ENCODE peak calls at places on chromosome 19, in five cellular contexts. W is psoas muscle, T is neuronal stem cell, Q is left ventricle myocardium inferior, P is fibroblast of lung. M is an unnamed sample. For H3K9me3, the result is how much of the 10 kb centered on the place peaks cover.

GRCh38 chr19:2097330-2098327 is 914 bp downstream of the IZUMO4 start:
- DNase-seq in Q (no peak), W (no peak), P (no peak), T (no peak), M (peak)

GRCh38 chr19:55670280-55671053 is 4.6 kb upstream of the EPN1 start:
- DNase-seq in Q (no peak), W (no peak), T (no peak), P (no peak), M (no peak)

GRCh38 chr19:13896227-13896626 is 9.7 kb downstream of the BRME1 start:
- DNase-seq in Q (no peak), W (no peak), T (no peak), P (no peak), M (no peak)

GRCh38 chr19:49421039-49421877 is 2.0 kb downstream of the PTH2 start:
- DNase-seq in Q (peak), P (peak), T (peak), W (peak), M (peak)

GRCh38 chr19:17441241-17442135 is 7.0 kb downstream of the TMEM221 start:
- DNase-seq in P (peak), Q (no peak), T (no peak), W (no peak), M (no peak)

GRCh38 chr19:18086590-18087138 is at the start of gene IL12RB1:
- DNase-seq in Q (no peak), P (no peak), T (no peak), W (no peak), M (no peak)

GRCh38 chr19:47324502-47324901 is 7.5 kb upstream of the C5AR2 start:
- DNase-seq in P (no peak), W (peak), Q (peak), T (no peak), M (no peak)

GRCh38 chr19:39765091-39766076 is 13.3 kb upstream of the LEUTX start:
- DNase-seq in W (peak), Q (no peak), P (peak), T (peak), M (no peak)

GRCh38 chr19:42850981-42851717 is 28.4 kb downstream of the PSG1 start:
- DNase-seq in W (peak), T (no peak), P (peak), Q (peak), M (no peak)

GRCh38 chr19:14167013-14167593 is 30.7 kb upstream of the ASF1B start:
- DNase-seq in T (no peak), Q (no peak), P (no peak), W (no peak), M (no peak)

GRCh38 chr19:18710986-18711751 is 27.7 kb downstream of the CRTC1 start:
- DNase-seq in Q (peak), T (no peak), P (peak), W (peak), M (no peak)

GRCh38 chr19:1266818-1267440 is 2.2 kb upstream of the CIRBP start:
- DNase-seq in T (no peak), Q (peak), P (no peak), W (peak), M (peak)

DNA sequence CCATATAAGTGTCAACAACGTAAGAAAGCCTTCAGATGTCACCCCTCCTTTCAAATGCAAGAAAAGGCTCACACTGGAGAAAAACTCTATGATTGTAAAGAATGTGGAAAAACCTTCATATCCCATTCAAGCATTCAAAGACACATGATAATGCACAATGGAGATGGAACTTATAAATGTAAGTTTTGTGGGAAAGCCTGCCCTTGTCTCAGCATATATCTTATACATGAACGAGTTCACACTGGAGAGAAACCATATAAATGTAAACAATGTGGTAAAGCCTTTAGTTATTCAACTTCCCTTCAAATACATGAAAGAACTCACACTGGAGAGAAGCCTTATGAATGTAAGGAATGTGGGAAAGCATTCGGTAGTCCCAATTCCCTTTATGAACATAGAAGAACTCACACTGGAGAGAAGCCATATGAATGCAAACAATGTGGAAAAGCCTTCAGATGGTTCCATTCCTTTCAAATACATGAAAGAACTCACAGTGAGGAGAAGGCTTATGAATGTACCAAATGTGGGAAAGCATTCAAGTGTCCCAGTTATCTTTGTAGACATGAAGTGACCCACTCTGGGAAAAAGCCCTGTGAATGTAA is 11.1 kb downstream of the ZNF844 start:
- DNase-seq in P (no peak), Q (no peak), W (no peak), T (no peak), M (no peak)
- H3K9me3 ChIP-seq in P (under half), Q (half or more), W (half or more), T (under half), M (under half)

GRCh38 chr19:37098570-37098969 is 20.3 kb downstream of the ZNF420 start:
- DNase-seq in T (no peak), W (no peak), P (no peak), Q (no peak), M (no peak)

DNA sequence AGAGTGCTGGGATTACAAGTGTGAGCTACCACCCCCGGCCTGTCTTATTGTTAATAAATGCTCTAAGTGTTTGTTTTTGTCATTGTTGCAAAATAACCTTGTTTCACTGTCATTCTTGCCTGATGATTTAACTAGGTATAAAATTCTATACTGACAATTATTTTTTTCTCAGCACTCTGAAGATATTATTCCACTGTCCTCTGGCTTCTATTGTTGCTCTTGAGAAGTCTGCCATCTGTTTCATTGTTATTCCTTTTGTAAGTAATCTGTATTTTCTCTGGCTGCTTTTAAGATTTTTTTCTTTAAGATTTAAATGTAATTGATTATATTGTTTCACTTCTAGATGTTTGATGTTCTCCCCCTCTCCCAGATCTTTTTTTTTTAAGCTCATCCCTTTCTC is 17.6 kb downstream of the ZNF420 start:
- DNase-seq in Q (no peak), T (no peak), W (no peak), P (peak), M (no peak)
- H3K9me3 ChIP-seq in Q (half or more), T (under half), W (half or more), P (under half), M (under half)

DNA sequence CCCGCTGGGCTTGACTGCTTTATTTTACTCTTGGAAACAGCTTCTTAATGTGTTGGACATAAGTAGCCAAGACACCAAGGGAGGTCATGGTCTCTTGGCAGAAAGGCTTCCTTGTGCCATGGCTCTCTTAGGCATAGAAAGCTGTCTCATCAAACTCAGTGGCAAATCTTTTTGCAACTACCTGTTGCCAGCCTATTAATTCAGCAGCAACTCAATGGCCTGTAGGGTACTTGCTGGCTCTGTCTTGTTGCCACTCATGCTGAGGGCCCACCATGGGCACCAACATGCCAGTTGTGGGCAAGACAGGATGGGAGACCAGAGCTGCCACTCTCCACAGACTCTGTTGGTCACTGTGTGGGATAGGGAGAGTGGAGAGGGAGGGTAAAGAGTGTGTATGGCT is 1209.4 kb downstream of the UQCRFS1 start:
- DNase-seq in P (no peak), W (no peak), Q (no peak), T (no peak), M (no peak)
- H3K9me3 ChIP-seq in P (under half), W (under half), Q (under half), T (under half), M (under half)

GRCh38 chr19:57701625-57702024 is 7.4 kb downstream of the ZNF154 start:
- DNase-seq in W (no peak), T (no peak), Q (no peak), P (no peak), M (no peak)
- H3K9me3 ChIP-seq in W (under half), T (under half), Q (half or more), P (under half), M (under half)

DNA sequence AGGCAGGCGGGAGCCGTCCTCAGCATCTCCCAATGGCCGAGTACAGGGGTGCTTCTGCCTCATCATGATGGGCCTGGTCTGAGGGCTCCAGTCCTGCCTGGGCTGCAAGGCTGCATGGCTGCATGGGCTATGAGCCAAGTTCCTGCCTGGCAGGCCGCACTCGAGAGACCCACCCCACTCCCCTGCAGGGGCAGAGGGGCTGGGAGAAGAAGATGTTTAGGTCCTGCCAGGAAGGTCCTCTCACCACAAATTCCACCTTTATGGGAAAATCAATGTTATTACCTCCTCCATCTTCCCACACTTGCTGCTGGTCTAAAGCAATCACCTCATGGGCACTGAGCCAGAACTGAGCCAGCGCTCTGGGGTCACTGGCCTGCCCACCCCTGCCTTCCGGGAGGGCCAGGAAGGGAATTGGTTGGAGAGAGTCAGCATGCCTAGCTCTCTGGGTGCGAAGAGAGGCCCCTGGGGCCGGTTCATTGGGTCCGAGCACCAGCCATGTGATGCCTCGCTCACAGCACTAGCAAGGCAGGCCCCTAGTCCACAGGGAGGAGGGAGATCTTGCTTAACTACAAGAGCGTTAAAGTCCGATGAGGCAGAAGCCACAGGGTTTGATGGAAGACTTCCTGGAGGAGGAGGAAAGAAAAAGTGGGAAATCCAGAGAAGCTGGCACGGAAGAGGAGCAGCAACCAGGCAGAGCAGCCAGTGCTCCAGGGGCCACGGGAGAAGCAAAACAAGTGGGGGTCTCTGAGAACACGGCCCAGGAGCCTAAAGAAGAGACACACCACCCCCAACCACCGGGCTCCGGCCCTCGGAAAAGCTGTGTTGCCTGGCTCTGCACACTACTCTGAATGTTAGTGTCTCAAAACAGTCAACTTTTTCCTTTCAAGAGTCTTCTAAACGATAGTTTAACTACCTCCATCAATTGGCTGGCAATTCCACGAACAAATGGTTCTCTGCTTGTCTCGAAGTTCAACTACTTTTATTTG is 63.1 kb downstream of the CEBPG start:
- DNase-seq in W (no peak), Q (peak), T (no peak), P (no peak), M (no peak)
- H3K9me3 ChIP-seq in W (under half), Q (under half), T (under half), P (under half), M (under half)

GRCh38 chr19:12034610-12035009 is 869 bp downstream of the ZNF433 start:
- DNase-seq in W (no peak), P (no peak), Q (no peak), T (no peak), M (no peak)

GRCh38 chr19:12035220-12036172 is at the start of gene ZNF433:
- DNase-seq in P (peak), T (peak), W (peak), Q (peak), M (peak)

DNA sequence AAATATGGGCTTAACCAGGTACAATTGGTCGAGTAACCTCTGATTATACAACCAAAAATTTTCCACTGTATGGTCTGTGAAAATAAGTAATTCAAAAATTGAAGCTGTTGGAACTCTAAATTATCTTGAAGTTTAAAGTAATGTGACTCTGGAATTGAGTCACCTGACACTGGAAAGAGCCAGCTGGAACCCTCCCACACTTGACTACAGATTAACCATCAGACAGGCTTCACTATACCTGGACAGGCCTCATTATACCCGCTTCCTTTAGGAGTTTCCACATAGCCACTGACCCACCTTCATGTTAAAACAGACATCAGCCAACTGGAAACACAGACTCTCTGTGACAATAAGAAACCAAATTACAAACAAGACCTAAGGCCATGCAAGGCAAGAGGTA is 1.3 kb downstream of the ZNF433 start:
- DNase-seq in P (no peak), Q (no peak), T (no peak), W (no peak), M (no peak)
- H3K9me3 ChIP-seq in P (under half), Q (under half), T (under half), W (under half), M (under half)

GRCh38 chr19:22901431-22902130 is 69.5 kb downstream of the ZNF723 start:
- DNase-seq in P (no peak), Q (no peak), T (no peak), W (no peak), M (no peak)
- H3K9me3 ChIP-seq in P (under half), Q (under half), T (under half), W (under half), M (under half)

DNA sequence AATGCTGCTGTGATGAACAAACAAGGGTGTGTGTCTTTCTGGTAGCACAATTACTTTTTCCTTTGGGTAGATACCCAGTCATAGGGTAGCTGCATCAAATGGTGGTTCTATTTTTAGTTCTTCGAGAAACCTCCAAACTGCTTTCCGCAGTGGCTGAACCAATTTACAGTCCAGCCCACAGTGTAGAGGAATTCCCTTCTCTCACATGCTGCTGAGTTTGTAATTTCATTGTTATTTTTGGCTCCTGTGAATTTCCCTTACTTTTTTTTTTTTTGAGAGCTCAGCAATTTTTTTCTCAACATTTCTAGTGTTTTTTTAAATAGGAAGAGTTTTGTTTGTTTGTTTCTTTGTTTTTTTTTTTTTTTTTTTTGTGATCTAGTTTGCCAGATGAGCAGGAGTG is 37.5 kb upstream of the ADGRE1 start:
- DNase-seq in T (no peak), Q (no peak), P (no peak), W (no peak), M (no peak)
- H3K9me3 ChIP-seq in T (under half), Q (under half), P (under half), W (under half), M (under half)

GRCh38 chr19:46089432-46089831 is 35.1 kb downstream of the IGFL3 start:
- DNase-seq in T (no peak), Q (no peak), W (no peak), P (no peak), M (no peak)

GRCh38 chr19:46082728-46083050 is 41.8 kb downstream of the IGFL3 start:
- DNase-seq in T (no peak), W (no peak), P (peak), Q (no peak), M (no peak)

GRCh38 chr19:46081928-46082727 is 41.3 kb upstream of the IGFL4 start:
- DNase-seq in P (peak), W (no peak), T (peak), Q (no peak), M (peak)

GRCh38 chr19:46088101-46088500 is 36.4 kb downstream of the IGFL3 start:
- DNase-seq in T (no peak), P (no peak), W (no peak), Q (no peak), M (no peak)

DNA sequence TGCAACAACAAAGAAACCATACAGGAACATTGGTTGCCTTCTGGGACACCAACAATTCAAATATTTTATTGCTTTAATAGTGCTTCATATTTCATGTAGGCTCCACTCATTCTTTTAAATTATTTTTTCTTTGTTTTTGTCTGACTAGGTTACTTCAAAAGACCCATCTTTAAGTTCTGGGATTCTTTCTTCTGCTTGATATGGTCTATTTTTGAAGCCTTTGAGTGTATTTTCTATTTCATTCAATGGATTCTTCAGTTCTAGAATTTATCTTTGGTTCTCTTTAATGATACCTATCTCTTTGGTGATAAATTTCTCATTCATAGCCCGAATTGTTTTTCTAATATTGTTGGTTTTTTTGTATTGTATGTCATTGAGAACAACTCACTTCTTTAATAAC is 38.6 kb downstream of the IGFL3 start:
- DNase-seq in Q (no peak), P (no peak), W (no peak), T (no peak), M (no peak)
- H3K9me3 ChIP-seq in Q (half or more), P (under half), W (under half), T (under half), M (under half)

GRCh38 chr19:52237771-52238400 is 31.5 kb upstream of the ZNF766 start:
- DNase-seq in P (peak), Q (peak), T (peak), W (peak), M (peak)

GRCh38 chr19:52234406-52234805 is 35.0 kb upstream of the ZNF766 start:
- DNase-seq in Q (no peak), P (no peak), W (no peak), T (no peak), M (no peak)

DNA sequence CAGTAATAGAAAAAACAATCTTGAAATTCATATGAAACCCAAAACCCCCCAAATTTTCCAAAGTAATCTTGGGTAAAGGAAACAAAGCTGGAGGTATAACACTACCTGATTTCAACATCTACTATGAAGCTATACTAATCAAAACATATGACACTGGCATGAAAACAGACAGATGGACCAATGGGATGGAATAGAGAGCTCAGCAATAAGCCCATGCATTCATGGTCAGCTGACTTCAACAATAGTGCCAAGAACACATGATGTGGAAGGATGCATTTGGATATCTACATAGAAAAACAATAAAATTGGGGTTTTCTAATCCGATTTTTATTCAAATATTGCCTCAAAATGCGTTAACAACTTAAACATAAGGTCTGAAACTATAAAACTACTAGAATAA is 32.2 kb upstream of the ZNF766 start:
- DNase-seq in Q (no peak), W (no peak), T (no peak), P (no peak), M (no peak)
- H3K9me3 ChIP-seq in Q (under half), W (under half), T (under half), P (under half), M (under half)